ENCODE peak calls at places on chromosomes 2 and 18, in five cellular contexts. One of them, this sample, is unnamed.
A peak's percentile ranks its signal among the peaks of the same experiment; 100 is the strongest.

GRCh38 chr2:96756788-96757476 is 3.8 kb upstream of the CNNM4 start:
- DNase-seq in HCT116: no peak
- DNase-seq in tibial artery: no peak
- DNase-seq in ovary: no peak
- DNase-seq in lower lobe of right lung: no peak
- DNase-seq in this sample: no peak

GRCh38 chr2:43127941-43128561 is 98.4 kb downstream of the ZFP36L2 start:
- DNase-seq in HCT116: no peak
- DNase-seq in tibial artery: no peak
- DNase-seq in ovary: no peak
- DNase-seq in lower lobe of right lung: no peak
- DNase-seq in this sample: no peak

GRCh38 chr2:62724886-62725711 is 19.6 kb downstream of the EHBP1 start:
- DNase-seq in HCT116: peak; percentile 22
- DNase-seq in tibial artery: no peak
- DNase-seq in ovary: no peak
- DNase-seq in lower lobe of right lung: peak; percentile 46
- DNase-seq in this sample: no peak

GRCh38 chr18:35939166-35939565 is 33.3 kb upstream of the RMP24 start:
- DNase-seq in HCT116: no peak
- DNase-seq in tibial artery: no peak
- DNase-seq in ovary: no peak
- DNase-seq in lower lobe of right lung: no peak
- DNase-seq in this sample: peak; percentile 46

GRCh38 chr18:78975282-78975681 is 4.3 kb upstream of the SALL3 start:
- DNase-seq in HCT116: no peak
- DNase-seq in tibial artery: no peak
- DNase-seq in ovary: no peak
- DNase-seq in lower lobe of right lung: no peak
- DNase-seq in this sample: no peak

GRCh38 chr2:44713170-44713569 is 228.3 kb upstream of the SIX3 start:
- DNase-seq in HCT116: no peak
- DNase-seq in tibial artery: no peak
- DNase-seq in ovary: no peak
- DNase-seq in lower lobe of right lung: no peak
- DNase-seq in this sample: no peak

GRCh38 chr18:46152436-46152807 is 48.2 kb downstream of the HAUS1 start:
- DNase-seq in HCT116: no peak
- DNase-seq in tibial artery: no peak
- DNase-seq in ovary: no peak
- DNase-seq in lower lobe of right lung: peak; percentile 53
- DNase-seq in this sample: peak; percentile 57

GRCh38 chr2:239311132-239312040 is 89.4 kb downstream of the HDAC4 start:
- DNase-seq in HCT116: no peak
- DNase-seq in tibial artery: peak; percentile 61
- DNase-seq in ovary: peak; percentile 42
- DNase-seq in lower lobe of right lung: peak; percentile 80
- DNase-seq in this sample: no peak

GRCh38 chr2:218260742-218261423 is at the start of gene GPBAR1:
- DNase-seq in HCT116: no peak
- DNase-seq in tibial artery: peak; percentile 81
- DNase-seq in ovary: no peak
- DNase-seq in lower lobe of right lung: peak; percentile 62
- DNase-seq in this sample: peak; percentile 81

GRCh38 chr18:70331456-70332097 is 42.7 kb downstream of the SOCS6 start:
- DNase-seq in HCT116: no peak
- DNase-seq in tibial artery: no peak
- DNase-seq in ovary: no peak
- DNase-seq in lower lobe of right lung: no peak
- DNase-seq in this sample: no peak

GRCh38 chr18:57004366-57005121 is 142.3 kb upstream of the BOD1L2 start:
- DNase-seq in HCT116: no peak
- DNase-seq in tibial artery: no peak
- DNase-seq in ovary: no peak
- DNase-seq in lower lobe of right lung: no peak
- DNase-seq in this sample: no peak

GRCh38 chr2:237968048-237968862 is 1.4 kb downstream of the UBE2F start:
- DNase-seq in HCT116: no peak
- DNase-seq in tibial artery: peak; percentile 75
- DNase-seq in ovary: no peak
- DNase-seq in lower lobe of right lung: no peak
- DNase-seq in this sample: no peak

GRCh38 chr2:191693778-191694177 is 15.8 kb downstream of the NABP1 start:
- DNase-seq in HCT116: no peak
- DNase-seq in tibial artery: no peak
- DNase-seq in ovary: no peak
- DNase-seq in lower lobe of right lung: no peak
- DNase-seq in this sample: no peak

GRCh38 chr2:121237980-121238665 is 46.9 kb downstream of the TFCP2L1 start:
- DNase-seq in HCT116: no peak
- DNase-seq in tibial artery: peak; percentile 41
- DNase-seq in ovary: no peak
- DNase-seq in lower lobe of right lung: peak; percentile 22
- DNase-seq in this sample: no peak

GRCh38 chr2:218853766-218854165 is 5.8 kb upstream of the WNT6 start:
- DNase-seq in HCT116: no peak
- DNase-seq in tibial artery: peak; percentile 33
- DNase-seq in ovary: no peak
- DNase-seq in lower lobe of right lung: no peak
- DNase-seq in this sample: peak; percentile 63

GRCh38 chr2:110853516-110853915 is 121.1 kb downstream of the ACOXL start:
- DNase-seq in HCT116: peak; percentile 27
- DNase-seq in tibial artery: no peak
- DNase-seq in ovary: no peak
- DNase-seq in lower lobe of right lung: no peak
- DNase-seq in this sample: peak; percentile 59

GRCh38 chr18:6414118-6414722 is 491 bp downstream of the L3MBTL4 start:
- DNase-seq in HCT116: no peak
- DNase-seq in tibial artery: peak; percentile 72
- DNase-seq in ovary: peak; percentile 81
- DNase-seq in lower lobe of right lung: peak; percentile 87
- DNase-seq in this sample: peak; percentile 23

GRCh38 chr2:206452750-206453149 is 9.4 kb downstream of the ADAM23 start:
- DNase-seq in HCT116: no peak
- DNase-seq in tibial artery: no peak
- DNase-seq in ovary: no peak
- DNase-seq in lower lobe of right lung: no peak
- DNase-seq in this sample: no peak

GRCh38 chr2:64858541-64859031 is 130.6 kb upstream of the SLC1A4 start:
- DNase-seq in HCT116: no peak
- DNase-seq in tibial artery: peak; percentile 66
- DNase-seq in ovary: no peak
- DNase-seq in lower lobe of right lung: no peak
- DNase-seq in this sample: no peak

GRCh38 chr2:235693279-235693678 is 199.4 kb downstream of the AGAP1 start:
- DNase-seq in HCT116: no peak
- DNase-seq in tibial artery: peak; percentile 44
- DNase-seq in ovary: no peak
- DNase-seq in lower lobe of right lung: no peak
- DNase-seq in this sample: no peak

GRCh38 chr2:235692076-235692475 is 198.2 kb downstream of the AGAP1 start:
- DNase-seq in HCT116: no peak
- DNase-seq in tibial artery: peak; percentile 28
- DNase-seq in ovary: no peak
- DNase-seq in lower lobe of right lung: no peak
- DNase-seq in this sample: no peak

GRCh38 chr2:235694721-235695601 is 201.1 kb downstream of the AGAP1 start:
- DNase-seq in HCT116: no peak
- DNase-seq in tibial artery: no peak
- DNase-seq in ovary: no peak
- DNase-seq in lower lobe of right lung: no peak
- DNase-seq in this sample: peak; percentile 32

GRCh38 chr2:235690809-235691450 is 197.1 kb downstream of the AGAP1 start:
- DNase-seq in HCT116: no peak
- DNase-seq in tibial artery: peak; percentile 37
- DNase-seq in ovary: no peak
- DNase-seq in lower lobe of right lung: no peak
- DNase-seq in this sample: no peak

GRCh38 chr2:235692671-235693171 is 198.9 kb downstream of the AGAP1 start:
- DNase-seq in HCT116: no peak
- DNase-seq in tibial artery: peak; percentile 51
- DNase-seq in ovary: no peak
- DNase-seq in lower lobe of right lung: no peak
- DNase-seq in this sample: no peak
- H3K27ac ChIP-seq in HCT116: no peak overlapping the region
- H3K27ac ChIP-seq in tibial artery: no peak overlapping the region
- H3K27ac ChIP-seq in ovary: no peak overlapping the region
- H3K27ac ChIP-seq in lower lobe of right lung: no peak overlapping the region
- H3K27ac ChIP-seq in this sample: no peak overlapping the region

GRCh38 chr18:37729715-37730114 is 164.1 kb upstream of the CELF4 start:
- DNase-seq in HCT116: no peak
- DNase-seq in tibial artery: no peak
- DNase-seq in ovary: no peak
- DNase-seq in lower lobe of right lung: no peak
- DNase-seq in this sample: no peak
- TF ChIP-seq CTCF in HCT116: no peak
- TF ChIP-seq CTCF in tibial artery: no peak
- TF ChIP-seq CTCF in ovary: no peak
- TF ChIP-seq CTCF in lower lobe of right lung: no peak
- TF ChIP-seq CTCF in this sample: no peak

GRCh38 chr2:119801040-119801439 is 41.3 kb downstream of the PTPN4 start:
- DNase-seq in HCT116: no peak
- DNase-seq in tibial artery: no peak
- DNase-seq in ovary: no peak
- DNase-seq in lower lobe of right lung: no peak
- DNase-seq in this sample: no peak
- H3K9me3 ChIP-seq in HCT116: no peaks in the 10 kb centered on the region
- H3K9me3 ChIP-seq in tibial artery: no peaks in the 10 kb centered on the region
- H3K9me3 ChIP-seq in ovary: no peaks in the 10 kb centered on the region
- H3K9me3 ChIP-seq in lower lobe of right lung: no peaks in the 10 kb centered on the region
- H3K9me3 ChIP-seq in this sample: no peaks in the 10 kb centered on the region

GRCh38 chr2:200476836-200477235 is 33.0 kb downstream of the KCTD18 start:
- DNase-seq in HCT116: no peak
- DNase-seq in tibial artery: no peak
- DNase-seq in ovary: no peak
- DNase-seq in lower lobe of right lung: no peak
- DNase-seq in this sample: no peak
- H3K27ac ChIP-seq in HCT116: no peak overlapping the region
- H3K27ac ChIP-seq in tibial artery: no peak overlapping the region
- H3K27ac ChIP-seq in ovary: no peak overlapping the region
- H3K27ac ChIP-seq in lower lobe of right lung: no peak overlapping the region
- H3K27ac ChIP-seq in this sample: no peak overlapping the region

DNA sequence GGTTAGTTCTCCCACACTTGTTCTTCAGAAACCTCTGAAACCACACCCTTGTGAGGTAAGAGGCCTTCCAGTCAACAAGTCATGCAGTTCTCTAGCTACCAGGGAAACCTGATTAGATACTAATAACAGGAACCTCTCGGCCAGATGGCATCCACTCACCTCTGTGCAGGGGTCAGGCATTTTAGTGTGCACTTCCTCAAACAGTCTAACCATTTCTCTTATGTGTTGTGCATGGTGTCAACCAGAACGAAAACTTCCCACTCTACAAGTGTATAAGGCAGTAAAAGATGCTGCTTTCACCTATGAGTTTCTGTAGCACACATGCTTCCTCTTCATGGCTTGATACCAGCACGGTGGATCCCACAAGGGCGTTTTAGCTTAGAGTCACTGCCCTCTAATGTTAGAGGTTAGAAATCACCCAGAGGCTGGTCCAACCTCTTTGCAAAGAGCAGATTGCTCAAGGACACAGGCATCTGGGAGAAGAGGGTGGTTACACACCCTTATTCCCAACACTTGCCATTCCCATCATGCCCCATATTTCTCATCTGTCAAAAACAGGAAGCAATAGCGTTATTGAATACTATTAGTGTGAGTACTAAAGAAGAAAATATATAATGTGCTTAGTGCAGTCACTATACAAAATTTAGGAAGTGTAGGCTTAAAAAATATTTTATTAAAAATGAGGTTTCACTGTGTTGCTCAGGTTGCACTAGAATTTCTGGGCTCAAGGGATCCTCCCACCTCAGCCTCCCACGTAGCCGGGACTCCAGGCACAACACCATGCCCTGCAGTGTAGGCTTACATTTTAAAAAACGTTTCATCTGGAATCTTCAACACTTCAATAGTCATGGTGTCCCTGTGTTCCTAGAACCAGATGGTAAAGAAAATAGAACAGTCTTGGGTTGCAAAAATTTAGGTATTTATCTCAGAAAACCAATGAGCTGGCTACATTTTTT is 34.5 kb upstream of the RAB31 start:
- DNase-seq in HCT116: peak; percentile 90
- DNase-seq in tibial artery: no peak
- DNase-seq in ovary: no peak
- DNase-seq in lower lobe of right lung: peak; percentile 75
- DNase-seq in this sample: peak; percentile 81
- TF ChIP-seq CTCF in HCT116: peak; percentile 48
- TF ChIP-seq CTCF in tibial artery: peak; percentile 17
- TF ChIP-seq CTCF in ovary: no peak
- TF ChIP-seq CTCF in lower lobe of right lung: peak; percentile 34
- TF ChIP-seq CTCF in this sample: peak; percentile 52

GRCh38 chr2:201167546-201167945 is 15.4 kb upstream of the CASP10 start:
- DNase-seq in HCT116: no peak
- DNase-seq in tibial artery: no peak
- DNase-seq in ovary: no peak
- DNase-seq in lower lobe of right lung: no peak
- DNase-seq in this sample: no peak

GRCh38 chr2:201172279-201172678 is 10.7 kb upstream of the CASP10 start:
- DNase-seq in HCT116: no peak
- DNase-seq in tibial artery: no peak
- DNase-seq in ovary: no peak
- DNase-seq in lower lobe of right lung: no peak
- DNase-seq in this sample: no peak

GRCh38 chr2:201175971-201176570 is 6.9 kb upstream of the CASP10 start:
- DNase-seq in HCT116: no peak
- DNase-seq in tibial artery: no peak
- DNase-seq in ovary: no peak
- DNase-seq in lower lobe of right lung: no peak
- DNase-seq in this sample: no peak

GRCh38 chr2:201174687-201175086 is 8.3 kb upstream of the CASP10 start:
- DNase-seq in HCT116: no peak
- DNase-seq in tibial artery: no peak
- DNase-seq in ovary: no peak
- DNase-seq in lower lobe of right lung: no peak
- DNase-seq in this sample: no peak

GRCh38 chr2:201171259-201171814 is 11.6 kb upstream of the CASP10 start:
- DNase-seq in HCT116: no peak
- DNase-seq in tibial artery: no peak
- DNase-seq in ovary: no peak
- DNase-seq in lower lobe of right lung: no peak
- DNase-seq in this sample: no peak
- H3K9me3 ChIP-seq in HCT116: no peaks in the 10 kb centered on the region
- H3K9me3 ChIP-seq in tibial artery: peaks cover 6% of the 10 kb centered on the region
- H3K9me3 ChIP-seq in ovary: no peaks in the 10 kb centered on the region
- H3K9me3 ChIP-seq in lower lobe of right lung: peaks cover 20% of the 10 kb centered on the region
- H3K9me3 ChIP-seq in this sample: no peaks in the 10 kb centered on the region